ENCODE peak calls at places on chromosomes 13 and 19, in nine cellular contexts. D, Q, C, M, I, Y, E, K and J are unnamed samples.
A peak's percentile ranks its signal among the peaks of the same experiment; 100 is the strongest.

GRCh38 chr13:110957181-110957884 is 42.5 kb upstream of the ANKRD10 start:
- DNase-seq in Q (no peak), D (no peak), K (peak; percentile 46), M (peak; percentile 39), C (no peak), I (no peak), Y (no peak), E (no peak), J (peak; percentile 60)

GRCh38 chr19:50481351-50482149 is 4.9 kb upstream of the GARIN5A start:
- DNase-seq in E (no peak), I (no peak), D (no peak), K (no peak), M (no peak), Q (no peak), Y (no peak), C (no peak), J (no peak)

GRCh38 chr19:55809381-55810058 is 22.3 kb downstream of the NLRP11 start:
- DNase-seq in K (peak; percentile 77), M (peak; percentile 84), I (peak; percentile 89), D (no peak), Q (peak; percentile 86), Y (no peak), E (no peak), C (peak; percentile 48), J (peak; percentile 79)

GRCh38 chr13:100666124-100666523 is 8.5 kb downstream of the TMTC4 start:
- DNase-seq in Y (no peak), I (no peak), E (no peak), K (peak; percentile 14), C (no peak), M (no peak), Q (no peak), D (no peak), J (no peak)

GRCh38 chr13:110344320-110344719 is 37.2 kb downstream of the COL4A2 start:
- DNase-seq in D (no peak), Q (no peak), C (no peak), I (no peak), Y (no peak), E (no peak), M (no peak), K (no peak), J (no peak)

GRCh38 chr13:59743195-59743594 is 420.5 kb downstream of the DIAPH3 start:
- DNase-seq in Q (no peak), Y (no peak), K (no peak), D (no peak), E (no peak), I (no peak), M (no peak), C (no peak), J (peak; percentile 28)

GRCh38 chr19:15508035-15508710 is at the start of gene CYP4F22:
- DNase-seq in D (no peak), E (no peak), Y (no peak), C (no peak), Q (no peak), I (no peak), M (no peak), K (no peak), J (no peak)

GRCh38 chr13:80012281-80012680 is 328.6 kb downstream of the SPRY2 start:
- DNase-seq in Y (no peak), D (no peak), E (no peak), Q (no peak), C (no peak), K (peak; percentile 31), I (no peak), M (peak; percentile 43), J (peak; percentile 42)

GRCh38 chr13:76634431-76635191 is 251.6 kb downstream of the KCTD12 start:
- DNase-seq in M (no peak), D (no peak), C (no peak), K (no peak), Y (no peak), E (no peak), Q (no peak), I (no peak), J (no peak)

GRCh38 chr19:41427647-41428480 is 690 bp upstream of the B3GNT8 start:
- DNase-seq in I (no peak), D (no peak), M (no peak), Y (peak; percentile 24), K (no peak), C (no peak), E (no peak), Q (no peak), J (peak; percentile 24)

GRCh38 chr13:52020191-52020590 is 4.3 kb upstream of the UTP14C start:
- DNase-seq in K (no peak), D (no peak), C (no peak), I (no peak), Y (no peak), Q (no peak), E (no peak), M (no peak), J (no peak)

GRCh38 chr19:45800009-45800553 is 7.4 kb upstream of the DMWD start:
- DNase-seq in I (no peak), C (no peak), E (no peak), M (peak; percentile 76), K (peak; percentile 48), Q (no peak), D (no peak), Y (no peak), J (peak; percentile 73)

GRCh38 chr13:73141292-73141771 is 82.5 kb downstream of the KLF5 start:
- DNase-seq in C (no peak), I (no peak), M (no peak), Y (no peak), D (no peak), K (peak; percentile 14), Q (no peak), E (no peak), J (no peak)

GRCh38 chr19:898663-899062 is 5.4 kb downstream of the RNU6-9 start:
- DNase-seq in C (no peak), I (peak; percentile 92), M (no peak), Y (no peak), K (no peak), D (no peak), E (no peak), Q (peak; percentile 84), J (no peak)

GRCh38 chr19:5035817-5036732 is 67.2 kb downstream of the KDM4B start:
- DNase-seq in M (no peak), C (no peak), Y (no peak), D (peak; percentile 63), E (no peak), K (no peak), I (no peak), Q (no peak), J (no peak)

GRCh38 chr19:4443966-4444764 is 13.4 kb downstream of the UBXN6 start:
- DNase-seq in D (no peak), K (no peak), M (no peak), C (no peak), E (no peak), Q (no peak), I (no peak), Y (no peak), J (no peak)

GRCh38 chr13:46982856-46983582 is 86.2 kb upstream of the HTR2A start:
- DNase-seq in Q (peak; percentile 11), K (no peak), C (no peak), M (no peak), D (no peak), Y (no peak), I (peak; percentile 97), E (no peak), J (no peak)

GRCh38 chr19:6849876-6850275 is 37.5 kb upstream of the ADGRE1 start:
- DNase-seq in I (no peak), Y (no peak), K (no peak), C (no peak), D (no peak), M (no peak), Q (no peak), E (no peak), J (no peak)

GRCh38 chr13:112892759-112893569 is 76.0 kb upstream of the MCF2L start:
- DNase-seq in E (peak; percentile 46), Q (no peak), I (no peak), K (no peak), M (no peak), D (no peak), C (no peak), Y (no peak), J (no peak)

GRCh38 chr13:80975903-80976302 is 635.0 kb upstream of the SPRY2 start:
- DNase-seq in C (no peak), Q (no peak), E (no peak), M (no peak), Y (no peak), D (no peak), K (no peak), I (no peak), J (no peak)

GRCh38 chr19:55088543-55089265 is 13.0 kb downstream of the EPS8L1 start:
- DNase-seq in D (no peak), I (peak; percentile 73), K (peak; percentile 71), Q (peak; percentile 37), E (peak; percentile 84), Y (peak; percentile 65), M (peak; percentile 44), C (peak; percentile 41), J (peak; percentile 82)

GRCh38 chr13:112880221-112880641 is 88.8 kb upstream of the MCF2L start:
- DNase-seq in K (no peak), Y (no peak), E (no peak), M (no peak), D (no peak), Q (no peak), C (no peak), I (no peak), J (no peak)

GRCh38 chr13:26716984-26717383 is 43.6 kb downstream of the GPR12 start:
- DNase-seq in E (no peak), C (no peak), K (no peak), M (no peak), Y (no peak), I (no peak), D (no peak), Q (no peak), J (no peak)

GRCh38 chr19:1884719-1885334 is 469 bp downstream of the ABHD17A start:
- DNase-seq in Y (no peak), Q (no peak), K (no peak), E (no peak), M (no peak), C (no peak), D (no peak), I (peak; percentile 28), J (peak; percentile 48)

GRCh38 chr19:40365613-40366401 is 17.3 kb downstream of the PLD3 start:
- DNase-seq in M (no peak), Q (no peak), Y (peak; percentile 27), C (no peak), K (peak; percentile 42), E (peak; percentile 88), D (no peak), I (peak; percentile 79), J (peak; percentile 78)

GRCh38 chr19:35983177-35983576 is 11.8 kb upstream of the SDHAF1 start:
- DNase-seq in Y (no peak), D (no peak), C (no peak), Q (no peak), I (no peak), K (no peak), M (no peak), E (no peak), J (no peak)

GRCh38 chr13:40440990-40441820 is 225.2 kb downstream of the FOXO1 start:
- DNase-seq in D (peak; percentile 68), E (no peak), I (no peak), Q (no peak), M (peak; percentile 23), Y (no peak), K (peak; percentile 41), C (no peak), J (no peak)

GRCh38 chr13:97334690-97335089 is 99.3 kb upstream of the RAP2A start:
- DNase-seq in E (no peak), Y (no peak), C (no peak), K (no peak), I (no peak), D (no peak), Q (no peak), M (no peak), J (no peak)

GRCh38 chr19:3963458-3964255 is 7.2 kb downstream of the DAPK3 start:
- DNase-seq in I (no peak), C (no peak), D (no peak), E (no peak), K (no peak), M (no peak), Y (no peak), Q (no peak), J (no peak)

GRCh38 chr19:1668339-1669123 is 16.1 kb upstream of the TCF3 start:
- DNase-seq in Q (no peak), D (no peak), I (no peak), C (no peak), E (peak; percentile 9), K (no peak), M (no peak), Y (no peak), J (peak; percentile 29)

GRCh38 chr13:114241918-114242317 is 7.2 kb downstream of the CDC16 start:
- DNase-seq in Y (no peak), K (no peak), E (no peak), M (no peak), C (no peak), I (no peak), Q (no peak), D (no peak), J (no peak)